ENCODE peak calls at places on chromosomes 1 and 21, in five cellular contexts. O, E, T, J and L are unnamed samples. For H3K36me3, the result is how much of the 10 kb centered on the place peaks cover.

GRCh38 chr1:1020000-1020404 is at the start of gene AGRN:
- DNase-seq in J (no peak), T (peak), E (no peak), O (peak), L (peak)

GRCh38 chr1:11531314-11531870 is 52.4 kb downstream of the DISP3 start:
- DNase-seq in O (no peak), E (no peak), T (no peak), J (peak), L (no peak)

GRCh38 chr1:236753964-236754363 is 41.1 kb upstream of the MTR start:
- DNase-seq in J (no peak), E (no peak), T (no peak), O (no peak), L (no peak)

GRCh38 chr1:173122958-173123852 is 72.5 kb upstream of the TNFSF18 start:
- DNase-seq in J (peak), T (peak), E (peak), O (peak), L (no peak)

GRCh38 chr1:17624540-17625256 is 85.2 kb downstream of the ARHGEF10L start:
- DNase-seq in T (peak), E (peak), O (no peak), J (peak), L (no peak)

GRCh38 chr1:234238060-234238459 is 135.2 kb upstream of the COA6 start:
- DNase-seq in O (no peak), T (no peak), E (no peak), J (no peak), L (no peak)

GRCh38 chr1:29855761-29856160 is 619.4 kb downstream of the PTPRU start:
- DNase-seq in T (no peak), E (no peak), J (no peak), O (no peak), L (no peak)

GRCh38 chr1:107135466-107135865 is 5.4 kb upstream of the NTNG1 start:
- DNase-seq in T (no peak), E (no peak), J (no peak), O (no peak), L (no peak)

GRCh38 chr1:216688127-216688657 is 35.0 kb downstream of the ESRRG start:
- DNase-seq in E (no peak), T (no peak), J (no peak), O (no peak), L (no peak)

GRCh38 chr1:91335607-91336006 is 69.0 kb downstream of the HFM1 start:
- DNase-seq in J (no peak), T (no peak), O (no peak), E (no peak), L (no peak)

GRCh38 chr1:88311907-88312306 is 372.2 kb upstream of the PKN2 start:
- DNase-seq in E (no peak), O (peak), J (no peak), T (no peak), L (no peak)

GRCh38 chr21:14620152-14620551 is 74.0 kb upstream of the SAMSN1 start:
- DNase-seq in J (no peak), T (no peak), O (no peak), E (no peak), L (no peak)

GRCh38 chr1:91997607-91998195 is 32.1 kb upstream of the EPHX4 start:
- DNase-seq in T (no peak), O (peak), E (no peak), J (no peak), L (peak)

GRCh38 chr21:13368200-13368599 is 241.4 kb upstream of the POTED start:
- DNase-seq in E (no peak), O (no peak), T (no peak), J (no peak), L (no peak)

GRCh38 chr1:29789221-29789909 is 553.0 kb downstream of the PTPRU start:
- DNase-seq in E (no peak), O (no peak), J (no peak), T (no peak), L (no peak)

GRCh38 chr1:94193128-94193527 is 44.3 kb downstream of the ARHGAP29 start:
- DNase-seq in E (no peak), J (no peak), O (no peak), T (no peak), L (no peak)

GRCh38 chr1:208825305-208825704 is 581.1 kb upstream of the PLXNA2 start:
- DNase-seq in E (no peak), O (no peak), J (no peak), T (no peak), L (no peak)

GRCh38 chr1:46539968-46540367 is 11.5 kb downstream of the KNCN start:
- DNase-seq in O (no peak), E (no peak), T (no peak), J (no peak), L (no peak)

GRCh38 chr1:66705100-66705499 is 47.2 kb upstream of the DYNLT5 start:
- DNase-seq in J (no peak), E (no peak), O (no peak), T (no peak), L (no peak)

GRCh38 chr1:156172696-156173470 is 19.5 kb downstream of the SEMA4A start:
- DNase-seq in J (no peak), E (peak), O (no peak), T (no peak), L (no peak)

GRCh38 chr1:99808391-99809115 is 41.6 kb upstream of the AGL start:
- DNase-seq in E (peak), O (peak), T (no peak), J (no peak), L (no peak)

GRCh38 chr1:202951437-202951836 is 6.7 kb downstream of the ADIPOR1 start:
- DNase-seq in E (no peak), T (no peak), J (no peak), O (no peak), L (no peak)

GRCh38 chr1:101260531-101260930 is 23.7 kb downstream of the S1PR1 start:
- DNase-seq in E (no peak), J (no peak), T (no peak), O (no peak), L (no peak)

GRCh38 chr1:147597010-147597409 is 55.7 kb downstream of the BCL9 start:
- DNase-seq in E (no peak), J (no peak), T (no peak), O (no peak), L (no peak)

GRCh38 chr1:234555390-234556112 is 54.4 kb downstream of the IRF2BP2 start:
- DNase-seq in E (no peak), T (no peak), O (no peak), J (no peak), L (no peak)

GRCh38 chr1:112508242-112509004 is at the start of gene WNT2B:
- DNase-seq in O (peak), E (no peak), T (peak), J (no peak), L (peak)

GRCh38 chr1:203028784-203029553 is 2.7 kb downstream of the PPFIA4 start:
- DNase-seq in E (no peak), J (peak), T (no peak), O (no peak), L (no peak)

GRCh38 chr1:53326598-53327182 is 1.2 kb downstream of the LRP8 start:
- DNase-seq in J (no peak), E (no peak), T (no peak), O (no peak), L (no peak)

GRCh38 chr1:201769966-201770365 is 59.0 kb upstream of the IPO9 start:
- DNase-seq in E (no peak), T (peak), O (no peak), J (peak), L (no peak)

GRCh38 chr1:62687421-62687902 is 724 bp downstream of the DOCK7 start:
- DNase-seq in E (peak), O (no peak), J (no peak), T (no peak), L (peak)
- H3K4me3 ChIP-seq in E (peak), O (peak), J (peak), T (peak), L (peak)

GRCh38 chr1:225851810-225852209 is 30.4 kb downstream of the TMEM63A start:
- DNase-seq in E (no peak), O (no peak), T (no peak), J (no peak), L (no peak)
- H3K27ac ChIP-seq in E (no peak), O (no peak), T (no peak), J (no peak), L (no peak)

GRCh38 chr1:183546427-183546826 is 43.8 kb downstream of the NCF2 start:
- DNase-seq in O (no peak), T (no peak), E (no peak), J (no peak), L (no peak)
- H3K36me3 ChIP-seq in O (under half), T (under half), E (half or more), J (under half), L (half or more)

GRCh38 chr1:197801684-197802083 is 26.4 kb upstream of the DENND1B start:
- DNase-seq in T (no peak), O (no peak), J (no peak), E (no peak), L (no peak)
- H3K4me3 ChIP-seq in T (no peak), O (no peak), J (no peak), E (no peak), L (no peak)

GRCh38 chr21:27831821-27832569 is 865.1 kb upstream of the ADAMTS5 start:
- DNase-seq in J (no peak), O (no peak), T (no peak), E (no peak), L (no peak)
- H3K27ac ChIP-seq in J (no peak), O (peak), T (no peak), E (no peak), L (no peak)

DNA sequence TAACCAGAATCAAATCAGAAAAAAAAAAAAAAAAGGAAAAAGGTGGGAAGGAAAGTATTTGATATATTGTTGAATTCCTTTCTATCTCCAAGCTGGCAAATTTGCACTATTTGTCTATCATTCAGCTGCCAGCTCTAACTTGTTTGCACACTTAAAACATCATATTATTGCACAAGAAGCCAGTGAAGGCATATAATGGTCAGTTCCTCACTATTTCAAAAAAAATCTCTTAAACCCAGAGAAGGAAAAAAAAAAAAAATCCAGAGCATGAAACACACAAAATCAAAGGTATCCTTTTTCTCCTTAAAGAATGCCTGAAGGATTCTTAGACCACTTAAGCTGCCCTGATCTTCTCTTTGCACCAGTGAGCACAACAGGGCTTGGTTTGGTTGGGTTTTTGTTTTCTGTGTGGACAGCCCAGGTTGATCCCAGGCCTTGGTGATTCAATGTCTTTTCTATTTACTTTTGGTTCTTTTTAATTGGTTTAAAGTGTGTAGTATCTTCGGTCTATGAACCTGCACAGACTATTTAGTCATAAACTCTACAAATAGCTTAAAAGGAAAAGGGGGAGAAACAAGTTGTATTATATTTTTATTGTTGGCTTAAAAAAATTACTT is 40.2 kb downstream of the DUSP10 start:
- DNase-seq in J (no peak), O (no peak), T (no peak), E (no peak), L (no peak)
- H3K36me3 ChIP-seq in J (under half), O (under half), T (under half), E (under half), L (under half)

GRCh38 chr1:36400514-36400824 is 2.8 kb upstream of the LSM10 start:
- DNase-seq in T (no peak), E (no peak), O (no peak), J (no peak), L (no peak)
- H3K4me3 ChIP-seq in T (no peak), E (no peak), O (no peak), J (peak), L (no peak)

DNA sequence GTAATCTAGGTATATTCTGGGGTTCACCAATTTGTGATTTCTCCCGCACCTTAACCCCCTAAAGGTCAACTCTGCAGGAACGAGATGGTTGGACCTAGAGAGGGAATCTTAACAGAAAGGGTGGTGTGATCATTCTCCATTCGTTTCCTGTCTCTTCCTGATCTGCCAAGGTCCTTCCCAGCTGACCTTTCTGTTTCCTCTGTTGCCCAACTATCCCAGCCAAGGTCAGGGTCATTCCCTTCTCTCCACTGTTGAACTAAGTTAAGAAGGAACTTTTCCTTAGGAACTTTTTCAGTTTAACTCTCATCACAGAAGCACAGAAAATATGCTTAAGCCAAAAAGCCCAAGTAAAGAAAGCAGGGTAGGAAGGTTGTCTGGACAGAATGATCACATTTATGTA is 49.3 kb downstream of the KAZN start:
- DNase-seq in E (no peak), T (no peak), O (no peak), J (no peak), L (no peak)
- H3K27ac ChIP-seq in E (no peak), T (no peak), O (no peak), J (no peak), L (no peak)

GRCh38 chr21:46412521-46413364 is 45.9 kb upstream of the DIP2A start:
- DNase-seq in O (no peak), E (peak), J (no peak), T (peak), L (no peak)
- H3K36me3 ChIP-seq in O (under half), E (under half), J (under half), T (under half), L (under half)

DNA sequence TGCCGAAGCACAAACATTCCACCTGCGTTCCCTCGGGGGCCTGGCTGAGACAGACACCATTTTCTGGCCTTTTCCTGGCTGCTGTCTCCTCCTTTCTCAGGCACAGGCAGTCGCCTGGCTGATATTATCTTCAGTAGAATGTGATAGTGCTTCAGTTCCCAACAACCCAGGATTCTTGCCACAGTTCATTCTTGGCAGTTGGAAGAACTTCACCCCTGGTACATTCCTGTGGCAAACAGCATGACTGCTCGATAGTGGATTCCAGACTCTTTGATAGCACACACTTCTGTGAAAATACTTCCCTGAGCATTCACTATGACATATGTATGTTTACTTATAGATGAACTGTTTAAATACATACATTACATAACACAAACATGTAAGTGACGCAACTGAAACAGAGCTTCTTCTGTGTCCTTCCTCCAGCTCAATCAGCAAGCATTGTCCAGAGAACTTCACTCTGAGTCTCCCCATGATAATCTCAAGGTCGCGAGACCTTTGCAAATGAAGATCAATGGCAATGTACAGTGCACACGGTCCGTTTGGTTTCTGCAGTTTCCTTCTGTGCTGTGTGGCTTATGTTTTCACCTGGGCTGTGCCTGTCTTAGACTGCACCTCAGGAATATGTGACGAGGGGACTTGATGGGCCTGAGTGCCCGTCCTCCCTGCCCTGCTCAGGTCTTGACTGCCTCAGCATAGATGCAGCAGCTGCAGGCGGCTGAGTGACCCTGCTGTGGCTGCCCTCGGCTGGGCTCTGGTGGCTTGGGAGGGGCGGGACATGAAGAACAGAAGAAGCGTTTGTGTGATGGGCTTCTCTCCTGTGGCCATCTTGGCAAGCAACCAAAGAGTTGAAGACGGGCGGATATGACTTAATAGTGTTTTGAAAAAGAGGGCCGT is 7.5 kb downstream of the MYBPHL start:
- DNase-seq in E (peak), T (peak), O (no peak), J (no peak), L (no peak)
- H3K4me3 ChIP-seq in E (no peak), T (no peak), O (no peak), J (no peak), L (no peak)